ENCODE peak calls at places on chromosomes 3 and 15, in four cellular contexts. G, E, U and F are unnamed samples.

GRCh38 chr3:133383175-133383574 is 16.7 kb upstream of the BFSP2 start:
- DNase-seq in U (no peak), G (no peak), E (no peak), F (peak)

GRCh38 chr3:14590594-14590993 is 50.5 kb upstream of the GRIP2 start:
- DNase-seq in G (no peak), U (no peak), E (no peak), F (no peak)

GRCh38 chr3:107772016-107772415 is 249.3 kb downstream of the BBX start:
- DNase-seq in U (no peak), G (no peak), E (no peak), F (no peak)

GRCh38 chr15:68206711-68207151 is 1.6 kb upstream of the CALML4 start:
- DNase-seq in G (no peak), U (no peak), E (no peak), F (no peak)

GRCh38 chr3:32154180-32154579 is 47.8 kb downstream of the GPD1L start:
- DNase-seq in G (no peak), E (no peak), U (no peak), F (no peak)

GRCh38 chr15:39127925-39128617 is 452.8 kb upstream of the THBS1 start:
- DNase-seq in E (peak), G (peak), U (no peak), F (peak)

GRCh38 chr3:196168808-196169391 is 42.3 kb downstream of the ZDHHC19 start:
- DNase-seq in U (no peak), G (no peak), E (no peak), F (peak)

GRCh38 chr15:56869573-56869972 is 48.9 kb upstream of the TCF12 start:
- DNase-seq in U (peak), G (peak), E (no peak), F (peak)

GRCh38 chr3:172646439-172647015 is 64.3 kb downstream of the NCEH1 start:
- DNase-seq in G (no peak), E (no peak), U (no peak), F (no peak)

GRCh38 chr3:183178833-183179549 is 16.5 kb upstream of the LAMP3 start:
- DNase-seq in G (peak), U (peak), E (no peak), F (peak)

GRCh38 chr3:195882002-195882441 is 26.3 kb downstream of the TNK2 start:
- DNase-seq in U (no peak), E (no peak), G (no peak), F (no peak)

GRCh38 chr15:53675832-53676231 is 83.6 kb downstream of the WDR72 start:
- DNase-seq in G (no peak), U (no peak), E (no peak), F (no peak)

GRCh38 chr15:71411538-71412482 is 296.5 kb downstream of the THSD4 start:
- DNase-seq in G (no peak), U (peak), E (peak), F (peak)

GRCh38 chr3:71172951-71173350 is 410.6 kb downstream of the FOXP1 start:
- DNase-seq in E (no peak), U (no peak), G (no peak), F (no peak)

GRCh38 chr15:52050416-52050815 is 31.4 kb downstream of the MAPK6 start:
- DNase-seq in U (no peak), G (no peak), E (no peak), F (no peak)

GRCh38 chr3:159987291-159987711 is 1.3 kb upstream of the IL12A start:
- DNase-seq in G (no peak), U (no peak), E (no peak), F (no peak)

GRCh38 chr3:107082527-107082926 is 294.7 kb upstream of the CCDC54 start:
- DNase-seq in G (no peak), U (no peak), E (no peak), F (no peak)

GRCh38 chr3:196141866-196142673 is 60.2 kb upstream of the TFRC start:
- DNase-seq in E (no peak), U (no peak), G (no peak), F (no peak)

GRCh38 chr15:91040851-91041250 is 18.5 kb upstream of the VPS33B start:
- DNase-seq in E (no peak), U (no peak), G (no peak), F (no peak)

GRCh38 chr3:60048447-60048848 is 998.6 kb upstream of the CFAP20DC start:
- DNase-seq in G (peak), E (no peak), U (no peak), F (no peak)

GRCh38 chr3:197093871-197094270 is 64.3 kb upstream of the MELTF start:
- DNase-seq in G (no peak), E (no peak), U (no peak), F (no peak)

GRCh38 chr15:34581043-34581365 is 2.4 kb downstream of the GOLGA8B start:
- DNase-seq in G (no peak), U (no peak), E (no peak), F (no peak)

GRCh38 chr3:3127432-3128010 is 781 bp downstream of the TRNT1 start:
- DNase-seq in U (peak), G (peak), E (no peak), F (peak)